ENCODE peak calls at places on chromosomes 13 and 19, in eight cellular contexts. M, O, G, H, S, C, E and I are unnamed samples.

GRCh38 chr13:24865158-24865557 is 101.2 kb downstream of the RNF17 start:
- DNase-seq in O (peak), C (no peak), G (no peak), E (no peak), H (no peak), M (no peak), S (no peak), I (no peak)

GRCh38 chr13:50910483-50910805 is 853 bp downstream of the RNASEH2B start:
- DNase-seq in O (peak), M (no peak), S (no peak), G (no peak), C (peak), E (no peak), H (no peak), I (peak)

GRCh38 chr13:76820759-76821158 is 65.4 kb downstream of the KCTD12 start:
- DNase-seq in S (peak), E (no peak), O (peak), C (no peak), M (peak), G (no peak), H (no peak), I (peak)

GRCh38 chr13:81396172-81396571 is 1055.2 kb upstream of the SPRY2 start:
- DNase-seq in E (no peak), H (no peak), M (no peak), C (no peak), O (no peak), S (no peak), G (no peak), I (no peak)

GRCh38 chr13:39051157-39051556 is 12.9 kb downstream of the NHLRC3 start:
- DNase-seq in C (peak), E (no peak), O (peak), S (no peak), M (no peak), H (no peak), G (no peak), I (no peak)

GRCh38 chr13:52644108-52644507 is 1.9 kb downstream of the HNRNPA1L2 start:
- DNase-seq in S (no peak), O (no peak), G (no peak), E (no peak), H (no peak), C (no peak), M (no peak), I (no peak)

GRCh38 chr19:2756921-2757881 is 17.4 kb upstream of the SLC39A3 start:
- DNase-seq in E (no peak), H (no peak), C (no peak), G (no peak), S (no peak), O (no peak), M (no peak), I (no peak)

GRCh38 chr19:634975-635652 is 1.8 kb upstream of the POLRMT start:
- DNase-seq in G (no peak), O (no peak), S (no peak), E (no peak), M (no peak), C (no peak), H (no peak), I (no peak)

GRCh38 chr13:51801631-51802099 is 2.3 kb downstream of the DHRS12 start:
- DNase-seq in M (peak), G (peak), O (no peak), C (peak), E (no peak), H (peak), S (peak), I (peak)

GRCh38 chr13:97468331-97468730 is 34.4 kb downstream of the RAP2A start:
- DNase-seq in G (no peak), S (no peak), C (no peak), O (peak), H (no peak), M (no peak), E (no peak), I (no peak)

GRCh38 chr13:30796132-30796832 is 60.9 kb downstream of the ALOX5AP start:
- DNase-seq in E (no peak), H (no peak), G (no peak), O (peak), C (no peak), S (no peak), M (no peak), I (no peak)

GRCh38 chr13:26075498-26075897 is 23.7 kb upstream of the SHISA2 start:
- DNase-seq in G (no peak), O (no peak), S (no peak), C (peak), H (no peak), M (no peak), E (no peak), I (no peak)

GRCh38 chr13:111414341-111414740 is 93.9 kb downstream of the TEX29 start:
- DNase-seq in M (no peak), G (no peak), E (no peak), C (no peak), O (no peak), S (no peak), H (peak), I (no peak)

GRCh38 chr19:19342086-19343015 is 21.7 kb downstream of the MAU2 start:
- DNase-seq in C (peak), H (peak), E (peak), O (peak), G (no peak), M (peak), S (no peak), I (peak)

GRCh38 chr19:45215391-45216191 is 29.6 kb downstream of the EXOC3L2 start:
- DNase-seq in H (no peak), S (no peak), G (no peak), O (no peak), C (peak), E (no peak), M (no peak), I (peak)

GRCh38 chr19:2381151-2381822 is 21.2 kb downstream of the TMPRSS9 start:
- DNase-seq in G (no peak), H (no peak), E (no peak), C (peak), S (no peak), M (no peak), O (peak), I (no peak)

GRCh38 chr13:73317140-73317539 is 258.3 kb downstream of the KLF5 start:
- DNase-seq in O (no peak), M (no peak), C (no peak), H (no peak), E (no peak), S (no peak), G (no peak), I (no peak)

GRCh38 chr13:63285426-63285825 is 1869.8 kb upstream of the PCDH20 start:
- DNase-seq in O (no peak), M (no peak), H (no peak), C (no peak), S (no peak), E (no peak), G (no peak), I (no peak)

GRCh38 chr13:79936368-79937136 is 404.4 kb downstream of the SPRY2 start:
- DNase-seq in O (peak), S (no peak), C (no peak), H (no peak), E (no peak), G (peak), M (no peak), I (no peak)

GRCh38 chr13:38024431-38024830 is 154.9 kb upstream of the TRPC4 start:
- DNase-seq in O (peak), E (no peak), S (no peak), M (no peak), C (no peak), G (no peak), H (no peak), I (no peak)

GRCh38 chr13:96141032-96141431 is 51.1 kb downstream of the HS6ST3 start:
- DNase-seq in C (peak), S (no peak), H (no peak), G (no peak), O (peak), M (no peak), E (no peak), I (no peak)

GRCh38 chr19:8449830-8450229 is 5.1 kb downstream of the HNRNPM start:
- DNase-seq in E (no peak), S (no peak), G (no peak), C (peak), M (no peak), H (no peak), O (no peak), I (peak)

GRCh38 chr13:74629985-74630384 is 495.8 kb upstream of the KLF12 start:
- DNase-seq in M (no peak), S (no peak), G (no peak), E (no peak), O (peak), H (no peak), C (no peak), I (no peak)

GRCh38 chr19:4803736-4804695 is 12.5 kb downstream of the FEM1A start:
- DNase-seq in O (peak), S (no peak), H (peak), G (no peak), M (peak), E (peak), C (peak), I (no peak)

GRCh38 chr19:16019691-16020448 is 56.4 kb upstream of the TPM4 start:
- DNase-seq in C (no peak), S (no peak), G (no peak), M (no peak), E (peak), O (no peak), H (peak), I (peak)

GRCh38 chr13:32511482-32511881 is 27.1 kb downstream of the N4BP2L2 start:
- DNase-seq in G (no peak), S (no peak), H (no peak), M (no peak), C (no peak), O (no peak), E (no peak), I (no peak)

GRCh38 chr13:25753976-25754375 is 297.8 kb downstream of the SHISA2 start:
- DNase-seq in S (no peak), E (no peak), M (no peak), G (no peak), C (no peak), O (no peak), H (no peak), I (no peak)

GRCh38 chr13:30181856-30182651 is 125.3 kb downstream of the KATNAL1 start:
- DNase-seq in C (peak), O (no peak), H (no peak), E (peak), M (no peak), S (no peak), G (no peak), I (no peak)

GRCh38 chr19:1261512-1261862 is 7.6 kb upstream of the CIRBP start:
- DNase-seq in G (no peak), H (no peak), M (peak), C (peak), E (no peak), S (no peak), O (no peak), I (no peak)

GRCh38 chr19:38409631-38410133 is 6.8 kb downstream of the FAM98C start:
- DNase-seq in O (peak), S (no peak), G (no peak), E (no peak), C (no peak), M (no peak), H (no peak), I (no peak)

GRCh38 chr13:86476656-86477055 is 677.4 kb upstream of the SLITRK6 start:
- DNase-seq in M (no peak), O (no peak), G (no peak), S (no peak), C (no peak), E (no peak), H (no peak), I (no peak)

GRCh38 chr13:51818771-51819511 is 15.0 kb upstream of the DHRS12 start:
- DNase-seq in S (no peak), E (no peak), M (peak), H (no peak), G (no peak), C (no peak), O (peak), I (no peak)

GRCh38 chr13:51953347-51953746 is 57.9 kb downstream of the ATP7B start:
- DNase-seq in G (no peak), H (no peak), C (no peak), O (no peak), M (no peak), E (no peak), S (no peak), I (no peak)

GRCh38 chr19:18223860-18224524 is 2.2 kb downstream of the PDE4C start:
- DNase-seq in G (no peak), C (peak), H (peak), S (no peak), O (peak), E (peak), M (peak), I (no peak)

GRCh38 chr13:109762791-109763190 is 23.6 kb downstream of the IRS2 start:
- DNase-seq in S (no peak), H (no peak), M (no peak), G (no peak), C (no peak), O (no peak), E (no peak), I (no peak)

GRCh38 chr13:109760372-109760771 is 26.0 kb downstream of the IRS2 start:
- DNase-seq in O (no peak), C (no peak), G (no peak), H (no peak), E (no peak), M (no peak), S (no peak), I (no peak)

GRCh38 chr13:109760951-109761350 is 25.4 kb downstream of the IRS2 start:
- DNase-seq in O (no peak), M (no peak), H (no peak), S (no peak), G (no peak), C (no peak), E (no peak), I (no peak)

GRCh38 chr13:109759609-109760008 is 26.8 kb downstream of the IRS2 start:
- DNase-seq in M (no peak), E (no peak), C (no peak), S (no peak), G (no peak), O (no peak), H (no peak), I (no peak)

GRCh38 chr13:109761695-109762094 is 24.7 kb downstream of the IRS2 start:
- DNase-seq in S (no peak), H (no peak), E (no peak), C (no peak), G (no peak), O (no peak), M (no peak), I (no peak)
- H3K27ac ChIP-seq in S (no peak), H (no peak), E (no peak), C (no peak), G (no peak), O (no peak), M (no peak), I (no peak)

DNA sequence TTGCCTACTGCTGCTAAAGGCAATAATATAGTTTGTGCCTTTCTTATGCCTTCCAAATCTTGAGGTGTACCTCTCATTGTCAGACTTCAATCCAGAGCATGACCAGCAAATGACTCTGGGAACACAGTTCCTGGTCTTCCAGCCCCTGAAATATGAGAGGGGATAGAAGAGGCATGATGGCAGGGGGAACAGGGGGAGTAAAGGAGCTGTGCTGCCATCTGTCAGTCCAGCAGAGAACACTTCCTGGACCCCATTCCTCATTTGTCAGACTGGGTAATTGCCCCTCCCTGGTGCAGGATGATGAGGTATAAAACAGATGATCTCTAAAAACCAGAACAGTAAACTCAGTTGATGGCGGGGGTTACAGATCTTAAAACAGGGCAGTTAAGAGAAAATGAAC is 618.7 kb downstream of the DIAPH3 start:
- DNase-seq in H (no peak), G (no peak), O (no peak), M (no peak), E (no peak), C (no peak), S (no peak), I (no peak)
- H3K4me3 ChIP-seq in H (no peak), G (no peak), O (no peak), M (no peak), E (no peak), C (no peak), S (no peak), I (no peak)

DNA sequence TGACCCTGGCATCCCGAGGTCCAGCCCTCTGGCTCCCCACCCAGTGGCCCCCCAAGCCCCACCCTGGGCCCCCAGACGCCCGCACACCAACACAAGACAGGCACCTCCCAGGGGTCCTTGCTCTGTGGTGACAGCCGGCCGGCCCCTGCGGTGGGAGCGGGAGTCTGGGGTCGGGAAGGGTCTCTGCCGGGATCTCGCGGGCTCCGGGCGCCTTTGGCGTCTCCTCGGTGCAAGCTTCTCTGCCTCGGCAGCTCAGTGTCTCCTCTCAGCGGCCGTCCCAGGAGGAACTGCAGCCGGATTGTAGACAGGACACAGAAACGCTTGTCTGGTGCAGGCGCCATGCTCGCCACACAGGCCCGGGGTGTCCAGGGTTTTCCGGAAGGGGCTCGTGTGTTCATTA is 43.7 kb downstream of the TMEM255B start:
- DNase-seq in M (peak), G (no peak), S (no peak), C (no peak), E (no peak), O (no peak), H (no peak), I (no peak)
- TF ChIP-seq CTCF in M (no peak), G (no peak), S (no peak), C (no peak), E (no peak), O (no peak), H (no peak), I (no peak)

GRCh38 chr13:84648069-84648640 is 765.9 kb upstream of the SLITRK1 start:
- DNase-seq in M (no peak), H (no peak), G (no peak), C (no peak), E (no peak), S (no peak), O (peak), I (no peak)

GRCh38 chr13:84654654-84655244 is 772.5 kb upstream of the SLITRK1 start:
- DNase-seq in C (peak), O (no peak), M (no peak), H (no peak), E (no peak), G (no peak), S (no peak), I (no peak)

GRCh38 chr13:84653915-84654534 is 771.8 kb upstream of the SLITRK1 start:
- DNase-seq in S (no peak), O (no peak), M (no peak), H (no peak), E (no peak), G (no peak), C (no peak), I (no peak)

GRCh38 chr13:84649853-84650252 is 767.6 kb upstream of the SLITRK1 start:
- DNase-seq in E (no peak), H (no peak), S (no peak), G (no peak), O (no peak), M (no peak), C (no peak), I (no peak)

GRCh38 chr13:84651288-84651687 is 769.0 kb upstream of the SLITRK1 start:
- DNase-seq in C (no peak), S (no peak), G (no peak), O (peak), H (no peak), E (no peak), M (no peak), I (peak)
- H3K27ac ChIP-seq in C (no peak), S (no peak), G (no peak), O (no peak), H (no peak), E (no peak), M (no peak), I (no peak)

GRCh38 chr13:40118337-40118736 is 462.9 kb downstream of the COG6 start:
- DNase-seq in M (no peak), O (no peak), H (no peak), S (no peak), E (no peak), G (no peak), C (no peak), I (no peak)

GRCh38 chr13:40119852-40120251 is 464.4 kb downstream of the COG6 start:
- DNase-seq in O (no peak), M (no peak), E (no peak), H (no peak), G (no peak), C (no peak), S (no peak), I (no peak)

GRCh38 chr13:40120288-40120687 is 464.8 kb downstream of the COG6 start:
- DNase-seq in O (peak), M (no peak), S (no peak), C (no peak), E (no peak), G (no peak), H (no peak), I (no peak)

GRCh38 chr13:40121711-40122110 is 466.2 kb downstream of the COG6 start:
- DNase-seq in G (no peak), O (no peak), S (no peak), M (no peak), E (no peak), H (no peak), C (no peak), I (no peak)

DNA sequence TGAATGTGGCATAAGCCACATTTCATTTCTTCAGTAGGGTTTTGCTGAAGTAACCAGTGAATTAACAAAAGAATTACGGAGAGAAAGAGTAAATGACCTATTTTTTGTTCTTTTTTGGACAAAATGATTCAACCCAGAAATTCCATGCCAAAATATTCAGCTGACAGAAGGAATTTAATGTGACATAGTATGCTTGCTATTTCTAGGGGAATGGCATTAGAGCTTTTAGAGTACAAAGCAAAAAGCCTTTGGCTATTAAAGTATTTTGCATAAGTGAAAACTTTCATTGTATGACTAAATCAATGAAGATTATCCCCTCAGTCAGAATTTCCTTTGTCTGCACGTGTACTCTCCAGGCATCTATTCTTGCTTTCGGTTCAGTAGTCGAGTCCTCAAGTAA is 465.3 kb downstream of the COG6 start:
- DNase-seq in E (no peak), O (peak), H (no peak), S (no peak), M (no peak), G (no peak), C (no peak), I (no peak)
- H3K4me3 ChIP-seq in E (no peak), O (no peak), H (no peak), S (no peak), M (no peak), G (peak), C (no peak), I (no peak)

DNA sequence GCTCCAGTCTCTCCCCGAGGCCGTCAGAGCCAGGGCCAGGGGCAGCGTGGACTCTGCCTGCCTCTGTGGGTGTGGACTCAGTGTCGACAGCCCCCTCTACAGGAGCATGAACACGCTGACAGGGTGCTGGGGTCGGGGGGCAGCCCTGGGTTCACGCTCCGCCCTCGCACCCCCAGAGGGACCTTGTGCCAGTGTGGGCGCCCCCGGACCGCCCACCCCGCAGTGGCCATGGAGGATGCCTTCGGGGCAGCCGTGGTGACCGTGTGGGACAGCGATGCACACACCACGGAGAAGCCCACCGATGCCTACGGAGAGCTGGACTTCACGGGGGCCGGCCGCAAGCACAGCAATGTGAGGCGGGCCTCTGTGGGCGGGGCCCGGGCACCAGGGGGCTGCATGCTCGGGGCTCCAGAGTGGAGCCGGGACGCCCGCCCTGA is 8.3 kb downstream of the TRPM4 start:
- DNase-seq in M (peak), C (no peak), E (peak), S (no peak), H (no peak), G (no peak), O (no peak), I (no peak)
- TF ChIP-seq CTCF in M (no peak), C (peak), E (no peak), S (no peak), H (no peak), G (no peak), O (no peak), I (no peak)

DNA sequence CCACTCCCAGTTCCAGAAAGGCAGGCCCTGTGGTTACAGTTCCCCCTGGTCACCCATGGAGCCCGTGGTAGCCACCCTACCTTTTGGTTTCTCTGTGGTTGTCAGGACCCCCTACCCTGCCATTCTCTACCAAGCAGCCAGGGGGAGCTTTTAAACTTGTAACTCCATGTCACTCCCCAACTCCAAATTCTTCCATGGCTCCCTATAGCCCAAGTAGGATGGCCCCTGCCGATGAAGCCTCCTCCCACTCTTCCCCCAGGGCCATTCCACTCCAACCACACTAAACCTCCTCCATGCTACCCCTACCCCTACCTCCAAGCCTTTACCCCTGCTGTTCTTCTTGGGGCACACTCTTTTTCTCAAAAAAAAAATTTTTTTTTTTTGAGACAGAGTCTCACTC is 2.2 kb downstream of the S1PR2 start:
- DNase-seq in E (peak), M (no peak), C (peak), O (peak), H (peak), S (no peak), G (no peak), I (no peak)
- H3K27ac ChIP-seq in E (no peak), M (no peak), C (no peak), O (no peak), H (peak), S (peak), G (no peak), I (no peak)